ENCODE peak calls at places on chromosomes 3 and 15, in eight cellular contexts. W, P, A, D, L, E, K and U are unnamed samples.

GRCh38 chr3:189652042-189652441 is 20.9 kb downstream of the TP63 start:
- DNase-seq in W (peak), P (no peak), A (no peak), D (peak), L (peak), E (no peak), K (no peak), U (no peak)

GRCh38 chr15:71295242-71296031 is 180.2 kb downstream of the THSD4 start:
- DNase-seq in W (peak), P (peak), A (no peak), D (no peak), L (no peak), E (no peak), K (no peak), U (peak)

GRCh38 chr3:181791380-181791779 is 79.7 kb downstream of the SOX2 start:
- DNase-seq in W (no peak), P (no peak), A (no peak), D (no peak), L (no peak), E (no peak), K (no peak), U (no peak)

GRCh38 chr3:72904156-72904555 is 16.3 kb downstream of the GXYLT2 start:
- DNase-seq in W (no peak), P (no peak), A (no peak), D (no peak), L (no peak), E (no peak), K (no peak), U (no peak)

GRCh38 chr3:66053783-66054094 is 15.0 kb upstream of the MAGI1 start:
- DNase-seq in W (no peak), P (no peak), A (no peak), D (no peak), L (no peak), E (no peak), K (no peak), U (no peak)

GRCh38 chr15:58136731-58137130 is 1.4 kb upstream of the AQP9 start:
- DNase-seq in W (no peak), P (no peak), A (no peak), D (no peak), L (no peak), E (no peak), K (no peak), U (no peak)

GRCh38 chr15:81092559-81092902 is 41.5 kb upstream of the CFAP161 start:
- DNase-seq in W (no peak), P (peak), A (no peak), D (no peak), L (peak), E (no peak), K (no peak), U (no peak)

GRCh38 chr3:65412591-65412990 is 626.1 kb downstream of the MAGI1 start:
- DNase-seq in W (no peak), P (peak), A (no peak), D (peak), L (no peak), E (peak), K (no peak), U (no peak)

GRCh38 chr3:196640501-196640968 is 1.0 kb downstream of the NRROS start:
- DNase-seq in W (no peak), P (no peak), A (no peak), D (no peak), L (no peak), E (no peak), K (no peak), U (no peak)

GRCh38 chr3:104564045-104564643 is 802.6 kb upstream of the ALCAM start:
- DNase-seq in W (peak), P (no peak), A (no peak), D (no peak), L (peak), E (peak), K (peak), U (no peak)

GRCh38 chr3:159669753-159670152 is 318.9 kb upstream of the IL12A start:
- DNase-seq in W (peak), P (no peak), A (no peak), D (no peak), L (no peak), E (no peak), K (no peak), U (no peak)

GRCh38 chr15:35871812-35872211 is 325.8 kb upstream of the DPH6 start:
- DNase-seq in W (no peak), P (no peak), A (no peak), D (no peak), L (no peak), E (no peak), K (no peak), U (no peak)

GRCh38 chr15:56984681-56985515 is 66.5 kb downstream of the TCF12 start:
- DNase-seq in W (peak), P (no peak), A (no peak), D (no peak), L (no peak), E (no peak), K (no peak), U (no peak)

GRCh38 chr15:85615930-85616329 is 178.8 kb downstream of the KLHL25 start:
- DNase-seq in W (peak), P (peak), A (no peak), D (no peak), L (peak), E (no peak), K (peak), U (no peak)

GRCh38 chr3:152785051-152785450 is 49.9 kb upstream of the P2RY1 start:
- DNase-seq in W (no peak), P (no peak), A (no peak), D (no peak), L (no peak), E (no peak), K (no peak), U (no peak)

GRCh38 chr3:54087581-54088410 is 34.6 kb upstream of the CACNA2D3 start:
- DNase-seq in W (no peak), P (no peak), A (no peak), D (no peak), L (peak), E (no peak), K (no peak), U (no peak)

GRCh38 chr3:31699309-31699953 is 166.7 kb downstream of the STT3B start:
- DNase-seq in W (no peak), P (no peak), A (no peak), D (no peak), L (no peak), E (no peak), K (no peak), U (peak)

GRCh38 chr3:28000608-28001007 is 240.8 kb upstream of the CMC1 start:
- DNase-seq in W (no peak), P (no peak), A (no peak), D (no peak), L (no peak), E (no peak), K (no peak), U (no peak)

GRCh38 chr3:170809021-170809974 is 60.7 kb downstream of the RPL22L1 start:
- DNase-seq in W (peak), P (no peak), A (no peak), D (no peak), L (peak), E (no peak), K (peak), U (no peak)

DNA sequence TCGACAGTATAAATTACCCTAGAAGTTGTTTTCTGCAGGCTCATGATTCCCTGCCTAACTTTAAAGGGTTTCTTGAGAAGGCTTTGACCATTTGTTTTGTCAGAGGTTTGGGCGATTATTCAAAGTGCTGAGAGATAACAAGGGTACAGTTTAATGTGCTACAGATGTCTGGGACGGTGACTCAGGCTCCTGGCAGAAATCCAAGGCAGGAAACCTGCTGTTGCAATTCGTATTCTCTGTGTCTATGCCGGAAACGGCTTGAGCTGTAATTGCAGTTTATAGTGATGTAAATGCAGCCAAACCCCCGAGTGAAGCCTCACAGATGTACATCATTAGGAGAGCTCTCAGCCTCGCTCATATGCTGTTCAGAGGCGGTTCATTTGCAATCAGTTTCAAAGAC is 65.6 kb downstream of the SYNPR start:
- DNase-seq in W (peak), P (peak), A (no peak), D (peak), L (peak), E (peak), K (peak), U (peak)
- TF ChIP-seq POLR2A in W (no peak), P (no peak), A (no peak), D (no peak), L (no peak), E (no peak), K (no peak), U (no peak)

GRCh38 chr3:193885832-193886231 is 250.1 kb upstream of the HES1 start:
- DNase-seq in W (no peak), P (no peak), A (no peak), D (no peak), L (no peak), E (peak), K (peak), U (no peak)
- TF ChIP-seq POLR2A in W (no peak), P (no peak), A (no peak), D (no peak), L (no peak), E (no peak), K (no peak), U (no peak)

DNA sequence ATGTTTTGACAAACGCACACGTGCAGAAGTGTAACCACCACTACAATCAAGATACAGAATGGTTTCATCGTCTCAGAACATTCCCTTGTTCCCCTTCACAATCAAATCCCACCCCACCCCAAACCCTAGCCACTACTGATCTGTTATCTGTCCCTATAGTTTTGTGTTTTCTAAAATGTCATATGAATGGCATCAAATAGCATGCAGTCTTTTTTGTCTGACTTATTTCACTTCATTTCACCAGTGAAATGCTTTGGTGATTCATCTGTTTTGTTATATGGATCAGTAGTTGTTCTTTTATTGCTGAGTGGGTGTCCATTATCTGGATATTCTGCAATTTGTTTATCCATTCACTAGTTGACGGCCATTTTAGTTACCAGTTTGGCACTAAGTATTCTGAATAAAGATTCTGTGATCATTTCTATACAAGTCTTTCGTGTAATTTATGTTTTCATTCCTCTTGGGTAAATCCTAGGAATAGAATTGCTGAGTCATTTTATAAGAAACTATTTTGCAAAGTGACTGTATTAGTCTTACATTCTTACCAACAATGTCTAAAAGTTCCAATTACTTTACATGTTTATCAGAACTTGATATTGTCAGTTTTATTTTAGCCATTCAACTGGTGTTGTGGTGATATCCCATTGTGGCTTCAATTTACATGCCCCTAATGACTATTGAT is 232.8 kb downstream of the CLSTN2 start:
- DNase-seq in W (no peak), P (no peak), A (no peak), D (no peak), L (no peak), E (no peak), K (no peak), U (no peak)
- TF ChIP-seq POLR2A in W (no peak), P (no peak), A (no peak), D (no peak), L (no peak), E (no peak), K (no peak), U (no peak)

GRCh38 chr15:90165659-90166489 is 35.3 kb upstream of the SEMA4B start:
- DNase-seq in W (peak), P (peak), A (no peak), D (peak), L (peak), E (peak), K (peak), U (peak)
- TF ChIP-seq POLR2A in W (no peak), P (no peak), A (no peak), D (peak), L (no peak), E (no peak), K (no peak), U (no peak)

GRCh38 chr3:157176108-157176507 is 16.2 kb upstream of the CCNL1 start:
- DNase-seq in W (peak), P (no peak), A (no peak), D (no peak), L (no peak), E (no peak), K (no peak), U (no peak)

GRCh38 chr3:157172746-157173145 is 12.8 kb upstream of the CCNL1 start:
- DNase-seq in W (no peak), P (no peak), A (no peak), D (no peak), L (no peak), E (no peak), K (no peak), U (no peak)

GRCh38 chr3:157175678-157176077 is 15.7 kb upstream of the CCNL1 start:
- DNase-seq in W (no peak), P (no peak), A (no peak), D (peak), L (peak), E (no peak), K (peak), U (no peak)

GRCh38 chr3:157174265-157174615 is 14.3 kb upstream of the CCNL1 start:
- DNase-seq in W (no peak), P (no peak), A (no peak), D (peak), L (peak), E (no peak), K (no peak), U (no peak)

DNA sequence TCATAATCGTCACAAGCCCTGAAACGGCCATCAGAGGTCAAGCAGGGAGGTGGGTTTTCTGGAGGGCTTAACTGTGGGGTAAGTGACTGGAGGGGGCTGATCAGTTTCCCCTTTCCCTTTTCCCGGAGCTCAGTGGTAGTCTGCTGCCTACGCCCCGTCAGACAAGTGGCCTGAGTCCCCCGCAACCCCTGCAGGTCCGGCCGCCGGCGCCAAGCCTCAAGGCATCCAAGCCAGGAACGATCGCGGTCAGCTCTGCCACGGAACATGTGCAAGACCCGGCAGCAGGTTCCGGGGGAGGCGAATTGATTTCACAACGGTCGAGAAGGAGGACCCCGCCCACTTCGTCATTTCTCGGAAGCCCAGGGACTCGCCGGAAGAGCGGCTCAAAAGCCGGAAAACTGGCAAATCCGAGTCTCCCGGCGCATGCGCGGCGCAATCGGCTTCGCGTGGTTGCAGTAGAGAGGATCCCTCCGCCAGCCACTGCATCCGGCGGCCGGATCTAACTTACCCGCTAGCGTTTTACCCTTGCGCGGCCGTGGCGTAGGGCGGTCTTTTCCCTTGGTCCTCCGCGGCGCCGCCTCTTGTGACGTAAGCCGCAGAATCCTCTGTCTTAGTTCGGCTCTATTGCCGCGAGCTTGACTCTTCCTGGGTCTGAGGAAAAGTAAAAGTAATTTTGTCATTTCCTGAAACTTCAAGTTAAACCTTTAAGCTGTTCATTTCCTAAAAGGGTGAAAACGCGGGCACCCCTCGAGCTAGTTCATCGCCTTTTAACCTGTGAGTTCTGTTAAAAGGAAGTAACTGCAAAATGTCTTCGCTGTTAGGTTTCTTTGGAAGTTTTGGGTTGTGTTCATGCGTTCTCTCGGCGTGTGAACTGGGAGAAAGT is 14.9 kb upstream of the CCNL1 start:
- DNase-seq in W (peak), P (peak), A (peak), D (peak), L (peak), E (peak), K (peak), U (peak)
- TF ChIP-seq POLR2A in W (peak), P (peak), A (peak), D (peak), L (peak), E (peak), K (peak), U (peak)

GRCh38 chr3:60363817-60364216 is 887.4 kb downstream of the FHIT start:
- DNase-seq in W (peak), P (no peak), A (no peak), D (no peak), L (no peak), E (no peak), K (no peak), U (no peak)
- TF ChIP-seq POLR2A in W (no peak), P (no peak), A (no peak), D (no peak), L (no peak), E (no peak), K (no peak), U (no peak)

GRCh38 chr3:9948586-9948985 is 3.6 kb downstream of the PRRT3 start:
- DNase-seq in W (no peak), P (no peak), A (no peak), D (no peak), L (no peak), E (no peak), K (no peak), U (no peak)

GRCh38 chr3:9947025-9947995 is 4.9 kb downstream of the PRRT3 start:
- DNase-seq in W (peak), P (peak), A (no peak), D (peak), L (peak), E (peak), K (no peak), U (no peak)

GRCh38 chr3:9944271-9944670 is 7.9 kb downstream of the PRRT3 start:
- DNase-seq in W (no peak), P (no peak), A (no peak), D (no peak), L (no peak), E (no peak), K (no peak), U (no peak)

GRCh38 chr3:9945358-9945757 is 6.8 kb downstream of the PRRT3 start:
- DNase-seq in W (no peak), P (no peak), A (no peak), D (no peak), L (no peak), E (no peak), K (no peak), U (no peak)

DNA sequence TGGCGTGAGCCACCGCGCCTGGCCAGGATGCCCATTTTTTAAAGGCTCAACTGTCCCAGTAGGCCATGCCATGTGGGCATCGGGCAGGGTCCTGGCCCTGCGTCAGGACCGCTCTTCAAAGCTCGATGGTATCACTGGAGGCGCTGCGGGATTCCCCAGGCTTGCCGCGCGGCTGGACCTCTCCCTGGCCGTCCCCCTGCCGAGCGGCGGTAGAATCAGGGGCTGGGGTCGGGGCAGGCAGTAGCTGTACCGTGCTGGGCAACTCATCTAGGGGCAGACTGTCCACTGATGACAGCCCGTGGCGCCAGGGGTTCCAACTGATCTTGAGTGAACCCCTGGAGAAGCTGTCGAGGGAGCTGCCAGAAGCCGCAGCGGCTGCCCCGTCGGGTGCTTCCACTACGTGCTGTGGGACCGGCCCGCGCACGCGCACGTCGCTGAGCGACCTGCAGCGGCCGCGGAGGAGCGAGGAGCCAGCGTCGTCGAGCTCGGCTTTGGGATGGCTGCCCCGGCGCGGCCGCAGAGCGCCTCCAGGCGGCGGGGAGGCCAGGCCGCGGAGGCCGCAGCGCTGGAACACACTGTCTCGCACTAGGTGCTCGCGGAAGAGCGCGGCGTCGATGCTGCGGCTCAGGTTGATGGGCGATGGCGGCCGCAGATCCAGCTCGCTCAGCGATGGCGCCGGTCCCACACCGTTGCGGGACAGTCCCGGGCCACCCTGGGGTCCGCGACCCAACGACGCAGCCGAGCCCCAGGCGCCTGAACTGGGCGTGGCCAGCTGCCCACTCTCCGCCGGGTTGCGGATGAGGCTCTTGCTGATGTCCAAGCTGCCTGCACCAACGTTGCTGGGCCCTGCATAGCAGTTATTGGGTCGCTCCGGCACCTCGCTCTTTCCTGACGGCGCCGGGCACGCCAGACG is 5.8 kb downstream of the PRRT3 start:
- DNase-seq in W (peak), P (peak), A (no peak), D (peak), L (peak), E (peak), K (no peak), U (no peak)
- TF ChIP-seq POLR2A in W (no peak), P (peak), A (no peak), D (peak), L (no peak), E (no peak), K (no peak), U (peak)

GRCh38 chr3:50674349-50675178 is at the start of gene DOCK3:
- DNase-seq in W (peak), P (peak), A (peak), D (peak), L (peak), E (peak), K (peak), U (peak)
- TF ChIP-seq POLR2A in W (no peak), P (no peak), A (no peak), D (no peak), L (no peak), E (no peak), K (no peak), U (peak)

GRCh38 chr3:60775956-60776355 is 475.3 kb downstream of the FHIT start:
- DNase-seq in W (no peak), P (no peak), A (no peak), D (no peak), L (no peak), E (no peak), K (no peak), U (no peak)
- TF ChIP-seq POLR2A in W (no peak), P (no peak), A (no peak), D (no peak), L (no peak), E (no peak), K (no peak), U (no peak)

GRCh38 chr15:80058851-80059785 is at the start of gene ZFAND6:
- DNase-seq in W (peak), P (peak), A (peak), D (peak), L (peak), E (peak), K (peak), U (peak)
- TF ChIP-seq POLR2A in W (peak), P (peak), A (peak), D (peak), L (peak), E (no peak), K (peak), U (peak)